ENCODE peak calls at places on chromosomes 16 and 17, in ten cellular contexts. C is breast epithelium, O is aorta, P is osteoblast, Z is astrocyte of the spinal cord, F is upper lobe of right lung, Y is fibroblast of pulmonary artery, N is prostate gland, K is astrocyte of the cerebellum, L is tibial nerve. Q is an unnamed sample.

GRCh38 chr17:77746901-77747620 is 211.4 kb upstream of the TNRC6C start:
- DNase-seq in C (no peak), O (no peak), P (no peak), Z (no peak), F (peak), Y (no peak), N (no peak), K (no peak), L (no peak), Q (no peak)

GRCh38 chr17:5241861-5242671 is 7.4 kb upstream of the SCIMP start:
- DNase-seq in C (no peak), O (no peak), P (no peak), Z (no peak), F (no peak), Y (no peak), N (no peak), K (no peak), L (no peak), Q (no peak)

GRCh38 chr17:73952498-73953205 is 250.8 kb upstream of the RPL38 start:
- DNase-seq in C (no peak), O (no peak), P (no peak), Z (no peak), F (peak), Y (no peak), N (no peak), K (no peak), L (no peak), Q (no peak)

GRCh38 chr17:13575922-13576419 is 25.8 kb downstream of the HS3ST3A1 start:
- DNase-seq in C (no peak), O (no peak), P (no peak), Z (no peak), F (no peak), Y (no peak), N (no peak), K (peak), L (no peak), Q (no peak)

GRCh38 chr17:31778538-31778937 is 80.5 kb downstream of the COPRS start:
- DNase-seq in C (no peak), O (no peak), P (peak), Z (peak), F (no peak), Y (no peak), N (no peak), K (no peak), L (no peak), Q (no peak)

GRCh38 chr17:50129303-50129945 is 536 bp downstream of the SAMD14 start:
- DNase-seq in C (no peak), O (no peak), P (no peak), Z (peak), F (peak), Y (peak), N (no peak), K (no peak), L (no peak), Q (no peak)

GRCh38 chr17:45734598-45734997 is 49.5 kb upstream of the CRHR1 start:
- DNase-seq in C (no peak), O (no peak), P (no peak), Z (no peak), F (no peak), Y (no peak), N (no peak), K (no peak), L (no peak), Q (no peak)

GRCh38 chr17:7133424-7133823 is 18.8 kb upstream of the ASGR2 start:
- DNase-seq in C (no peak), O (peak), P (peak), Z (no peak), F (peak), Y (no peak), N (no peak), K (no peak), L (no peak), Q (no peak)

GRCh38 chr17:80499961-80500665 is 23.7 kb upstream of the NPTX1 start:
- DNase-seq in C (no peak), O (no peak), P (peak), Z (no peak), F (no peak), Y (no peak), N (no peak), K (no peak), L (no peak), Q (no peak)

GRCh38 chr17:2482218-2482617 is 29.5 kb downstream of the METTL16 start:
- DNase-seq in C (no peak), O (no peak), P (no peak), Z (no peak), F (no peak), Y (no peak), N (no peak), K (no peak), L (no peak), Q (no peak)

GRCh38 chr16:74774223-74775139 is at the start of gene FA2H:
- DNase-seq in C (peak), O (peak), P (peak), Z (peak), F (peak), Y (peak), N (peak), K (no peak), L (peak), Q (no peak)

GRCh38 chr16:88856122-88856827 is 472 bp downstream of the GALNS start:
- DNase-seq in C (no peak), O (no peak), P (peak), Z (no peak), F (peak), Y (no peak), N (peak), K (no peak), L (no peak), Q (no peak)

GRCh38 chr17:35407531-35407930 is 24.8 kb downstream of the SLFN12 start:
- DNase-seq in C (no peak), O (no peak), P (no peak), Z (no peak), F (no peak), Y (no peak), N (no peak), K (no peak), L (no peak), Q (no peak)

GRCh38 chr17:28745052-28745776 is 1.4 kb downstream of the TRAF4 start:
- DNase-seq in C (peak), O (peak), P (peak), Z (peak), F (no peak), Y (peak), N (peak), K (no peak), L (peak), Q (peak)

GRCh38 chr16:19520861-19521331 is 1.0 kb downstream of the GDE1 start:
- DNase-seq in C (no peak), O (no peak), P (no peak), Z (peak), F (no peak), Y (peak), N (no peak), K (no peak), L (no peak), Q (no peak)

GRCh38 chr16:82229800-82230619 is 60.0 kb upstream of the MPHOSPH6 start:
- DNase-seq in C (peak), O (peak), P (no peak), Z (peak), F (peak), Y (peak), N (peak), K (peak), L (peak), Q (peak)

GRCh38 chr17:33142703-33143299 is 150.3 kb downstream of the ASIC2 start:
- DNase-seq in C (no peak), O (no peak), P (no peak), Z (no peak), F (no peak), Y (peak), N (no peak), K (no peak), L (peak), Q (no peak)

GRCh38 chr17:15999974-16000827 is 577 bp downstream of the TTC19 start:
- DNase-seq in C (no peak), O (peak), P (peak), Z (peak), F (no peak), Y (peak), N (peak), K (no peak), L (no peak), Q (no peak)

GRCh38 chr16:50702725-50703124 is 9.3 kb downstream of the NOD2 start:
- DNase-seq in C (no peak), O (no peak), P (no peak), Z (no peak), F (no peak), Y (no peak), N (no peak), K (no peak), L (no peak), Q (peak)

GRCh38 chr16:47852991-47853390 is 302.8 kb downstream of the ABCC12 start:
- DNase-seq in C (no peak), O (no peak), P (no peak), Z (no peak), F (no peak), Y (no peak), N (no peak), K (no peak), L (no peak), Q (no peak)

GRCh38 chr16:55539049-55539448 is 27.4 kb upstream of the CAPNS2 start:
- DNase-seq in C (no peak), O (no peak), P (no peak), Z (no peak), F (no peak), Y (peak), N (no peak), K (no peak), L (no peak), Q (peak)

GRCh38 chr17:14818469-14818868 is 446.7 kb downstream of the PMP22 start:
- DNase-seq in C (no peak), O (no peak), P (no peak), Z (no peak), F (no peak), Y (no peak), N (no peak), K (no peak), L (no peak), Q (no peak)

GRCh38 chr17:8124350-8125195 is 667 bp upstream of the HES7 start:
- DNase-seq in C (no peak), O (no peak), P (peak), Z (no peak), F (no peak), Y (no peak), N (no peak), K (no peak), L (peak), Q (no peak)

GRCh38 chr17:72118588-72119279 is 2.1 kb upstream of the SOX9 start:
- DNase-seq in C (peak), O (peak), P (peak), Z (peak), F (no peak), Y (peak), N (peak), K (peak), L (peak), Q (no peak)

GRCh38 chr17:72121164-72122001 is 563 bp downstream of the SOX9 start:
- DNase-seq in C (no peak), O (peak), P (peak), Z (peak), F (peak), Y (peak), N (no peak), K (no peak), L (no peak), Q (no peak)

GRCh38 chr17:72120878-72121163 is at the start of gene SOX9:
- DNase-seq in C (peak), O (peak), P (peak), Z (peak), F (peak), Y (peak), N (peak), K (peak), L (peak), Q (peak)

GRCh38 chr17:72119280-72119962 is 1.4 kb upstream of the SOX9 start:
- DNase-seq in C (no peak), O (no peak), P (no peak), Z (peak), F (no peak), Y (no peak), N (no peak), K (no peak), L (no peak), Q (no peak)

GRCh38 chr17:72119963-72120877 is 600 bp upstream of the SOX9 start:
- DNase-seq in C (peak), O (no peak), P (peak), Z (peak), F (peak), Y (peak), N (peak), K (peak), L (peak), Q (no peak)
- H3K4me3 ChIP-seq in C (peak), O (no peak), P (peak), Z (peak), F (peak), Y (peak), N (peak), K (peak), L (peak), Q (peak)

GRCh38 chr17:61396586-61397085 is 3.0 kb upstream of the TBX2 start:
- DNase-seq in C (no peak), O (no peak), P (no peak), Z (no peak), F (peak), Y (no peak), N (no peak), K (no peak), L (no peak), Q (no peak)
- H3K4me3 ChIP-seq in C (peak), O (peak), P (peak), Z (no peak), F (peak), Y (no peak), N (peak), K (no peak), L (peak), Q (peak)

GRCh38 chr17:68383120-68383442 is 74.2 kb downstream of the WIPI1 start:
- DNase-seq in C (no peak), O (no peak), P (no peak), Z (no peak), F (no peak), Y (no peak), N (no peak), K (no peak), L (no peak), Q (no peak)

GRCh38 chr17:68383443-68384321 is 73.6 kb downstream of the WIPI1 start:
- DNase-seq in C (no peak), O (no peak), P (peak), Z (peak), F (peak), Y (peak), N (no peak), K (peak), L (peak), Q (peak)

GRCh38 chr17:68382582-68383085 is 74.7 kb downstream of the WIPI1 start:
- DNase-seq in C (no peak), O (no peak), P (no peak), Z (no peak), F (no peak), Y (no peak), N (no peak), K (no peak), L (no peak), Q (no peak)

GRCh38 chr17:68385490-68386215 is 71.6 kb downstream of the WIPI1 start:
- DNase-seq in C (no peak), O (no peak), P (no peak), Z (no peak), F (no peak), Y (no peak), N (no peak), K (no peak), L (no peak), Q (no peak)

DNA sequence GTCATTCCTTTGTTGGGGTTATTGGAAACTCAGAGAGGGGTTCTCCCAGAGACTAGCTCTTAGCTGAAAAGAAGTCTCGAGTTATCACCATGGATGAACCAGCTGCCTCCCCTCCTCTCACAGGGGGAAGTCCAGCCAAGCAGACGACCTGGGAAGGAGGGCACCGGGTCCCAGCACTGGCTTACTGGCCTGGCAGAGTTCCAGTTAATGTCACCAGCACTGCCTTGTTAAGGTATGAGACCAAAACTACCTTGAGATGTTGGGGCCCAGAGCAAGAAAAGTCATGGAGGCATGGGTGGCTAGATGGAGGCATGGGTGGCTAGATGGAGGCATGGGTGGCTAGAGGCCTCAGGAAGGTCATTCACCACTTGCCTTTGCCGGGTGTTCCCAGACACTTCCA is 72.4 kb downstream of the WIPI1 start:
- DNase-seq in C (no peak), O (no peak), P (no peak), Z (no peak), F (no peak), Y (no peak), N (no peak), K (no peak), L (no peak), Q (no peak)
- H3K4me3 ChIP-seq in C (no peak), O (no peak), P (no peak), Z (no peak), F (no peak), Y (no peak), N (no peak), K (no peak), L (no peak), Q (no peak)

DNA sequence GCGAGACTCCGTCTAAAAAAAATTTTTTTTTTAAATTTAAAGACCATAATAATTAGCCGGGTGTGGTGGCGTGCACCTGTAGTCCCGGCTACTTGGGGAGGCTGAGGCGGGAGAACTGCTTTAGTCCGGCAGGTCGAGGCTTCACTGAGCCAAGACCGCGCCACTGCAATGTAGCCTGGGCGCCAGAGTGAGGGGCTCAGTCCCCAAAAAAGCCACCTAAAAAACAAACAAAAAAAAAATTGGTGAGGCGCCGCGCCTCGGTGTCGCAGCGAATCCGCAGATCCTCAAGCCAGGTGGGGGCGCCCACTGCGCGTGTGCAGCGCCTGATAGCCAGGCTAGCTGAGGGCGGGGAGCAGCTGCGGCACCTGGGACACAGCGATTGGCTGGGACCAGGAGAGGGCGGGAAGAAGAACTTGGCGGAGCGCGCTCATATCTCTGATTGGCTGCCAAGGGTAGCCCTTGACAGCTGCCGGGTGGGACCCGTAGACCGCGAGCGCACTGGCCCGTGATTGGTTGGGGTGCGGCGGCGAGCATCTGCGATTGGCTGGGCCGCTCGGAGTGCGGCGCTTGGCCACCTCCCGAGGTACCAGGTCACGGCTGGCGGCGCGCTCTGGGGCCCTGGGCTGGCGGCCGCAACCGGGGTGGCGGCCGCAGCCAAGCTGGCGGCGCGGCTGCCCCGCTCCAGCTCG is 9.0 kb upstream of the CLDN9 start:
- DNase-seq in C (peak), O (peak), P (peak), Z (peak), F (peak), Y (peak), N (peak), K (peak), L (peak), Q (peak)
- H3K4me3 ChIP-seq in C (peak), O (no peak), P (no peak), Z (no peak), F (no peak), Y (no peak), N (peak), K (no peak), L (no peak), Q (no peak)

DNA sequence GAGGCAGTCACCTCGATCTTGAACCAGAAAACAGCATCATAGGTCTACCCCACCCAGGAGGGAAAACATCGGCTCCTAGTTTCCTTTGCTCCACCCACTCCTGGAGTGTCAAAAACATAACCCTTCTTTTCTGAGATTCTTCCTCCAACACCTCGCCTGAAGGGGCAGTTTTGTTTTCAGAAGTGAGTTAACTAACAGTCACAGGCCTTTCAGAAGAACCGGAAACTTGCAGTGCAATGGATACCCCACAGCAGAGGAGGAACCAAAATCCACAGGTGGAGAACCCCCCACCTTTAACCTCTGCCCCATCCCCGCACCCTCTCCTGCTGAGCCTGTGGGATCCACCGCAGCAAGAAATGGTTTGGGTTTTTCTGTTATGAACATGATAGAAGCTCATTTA is 7.8 kb upstream of the TEX2 start:
- DNase-seq in C (no peak), O (no peak), P (peak), Z (no peak), F (no peak), Y (no peak), N (no peak), K (no peak), L (no peak), Q (no peak)
- H3K4me3 ChIP-seq in C (no peak), O (no peak), P (peak), Z (no peak), F (no peak), Y (no peak), N (no peak), K (no peak), L (no peak), Q (no peak)

GRCh38 chr17:81804559-81805399 is 829 bp downstream of the GCGR start:
- DNase-seq in C (no peak), O (no peak), P (peak), Z (no peak), F (no peak), Y (no peak), N (no peak), K (no peak), L (no peak), Q (no peak)
- H3K4me3 ChIP-seq in C (no peak), O (no peak), P (no peak), Z (no peak), F (no peak), Y (no peak), N (peak), K (no peak), L (no peak), Q (no peak)

DNA sequence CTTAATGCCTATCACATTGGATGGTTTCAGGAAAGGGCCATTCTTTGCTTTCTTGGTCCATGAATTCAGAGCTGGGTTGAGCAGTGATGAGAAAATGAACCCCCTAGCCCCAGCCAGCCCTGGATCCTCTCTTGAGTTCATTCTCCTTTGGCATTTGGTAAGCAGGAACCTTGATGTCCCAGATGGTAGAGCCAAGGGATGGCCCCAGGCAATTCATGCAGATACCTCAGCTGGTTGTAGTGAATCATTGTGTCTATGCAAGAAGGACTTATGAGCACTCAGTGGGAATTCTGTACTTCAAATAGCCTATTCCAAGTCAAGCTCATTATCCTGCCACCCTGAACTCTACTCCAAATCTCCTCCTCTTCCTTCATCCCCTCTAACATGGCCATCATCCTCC is 412.7 kb downstream of the UTP18 start:
- DNase-seq in C (no peak), O (no peak), P (no peak), Z (no peak), F (no peak), Y (no peak), N (no peak), K (no peak), L (no peak), Q (no peak)
- H3K4me3 ChIP-seq in C (no peak), O (no peak), P (no peak), Z (no peak), F (no peak), Y (no peak), N (no peak), K (no peak), L (no peak), Q (no peak)

DNA sequence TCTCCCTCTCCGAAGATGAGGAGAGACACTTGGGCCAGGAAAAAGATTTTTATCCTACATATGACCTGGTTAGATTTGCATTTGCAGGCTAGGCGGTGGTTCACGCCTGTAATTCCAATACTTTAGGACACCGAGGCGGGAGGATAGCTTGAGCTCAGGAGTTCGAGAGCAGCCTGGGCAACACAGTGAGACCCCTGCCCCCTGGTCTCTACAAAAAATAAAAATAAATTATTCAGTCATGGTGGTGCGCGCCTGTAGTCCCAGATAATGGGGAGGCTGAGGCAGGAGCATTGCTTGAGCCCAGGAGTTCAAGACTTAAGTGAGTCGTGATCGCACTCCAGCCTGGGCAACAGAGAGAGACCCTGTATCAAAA is 7.9 kb upstream of the THAP11 start:
- DNase-seq in C (no peak), O (no peak), P (no peak), Z (no peak), F (no peak), Y (no peak), N (no peak), K (no peak), L (no peak), Q (no peak)
- H3K4me3 ChIP-seq in C (peak), O (no peak), P (peak), Z (peak), F (peak), Y (peak), N (peak), K (peak), L (peak), Q (peak)